ENCODE peak calls at places on chromosome 4, in nine cellular contexts. P is cardiac muscle cell, Z is A549, E is tibial artery, T is sigmoid colon, V is fibroblast of lung, W is left ventricle myocardium inferior, J is body of pancreas, H is adrenal gland. N is an unnamed sample.

GRCh38 chr4:93870876-93871458 is 42.4 kb downstream of the ATOH1 start:
- DNase-seq in J (no peak), Z (no peak), H (no peak), T (no peak), P (no peak), W (no peak), E (no peak), V (no peak), N (no peak)

GRCh38 chr4:76897522-76898384 is at the start of gene SOWAHB:
- DNase-seq in W (no peak), V (no peak), Z (no peak), E (peak; percentile 66), P (peak; percentile 46), J (peak; percentile 91), H (peak; percentile 57), T (no peak), N (peak; percentile 63)

GRCh38 chr4:53932784-53933183 is 131.6 kb downstream of the CHIC2 start:
- DNase-seq in Z (no peak), P (no peak), E (no peak), T (no peak), W (no peak), J (no peak), H (no peak), V (peak; percentile 100), N (no peak)

GRCh38 chr4:158775091-158775651 is 6.3 kb downstream of the FNIP2 start:
- DNase-seq in E (no peak), V (peak; percentile 85), J (no peak), P (no peak), Z (peak; percentile 20), W (no peak), T (no peak), H (no peak), N (no peak)

GRCh38 chr4:101689220-101689619 is 101.3 kb upstream of the BANK1 start:
- DNase-seq in J (no peak), H (no peak), T (no peak), E (no peak), W (no peak), P (no peak), Z (no peak), V (no peak), N (no peak)

GRCh38 chr4:184448828-184449227 is 25.5 kb downstream of the IRF2 start:
- DNase-seq in P (no peak), H (peak; percentile 56), J (peak; percentile 18), V (peak; percentile 62), E (no peak), W (peak; percentile 52), T (peak; percentile 77), Z (no peak), N (peak; percentile 68)

GRCh38 chr4:4388836-4389575 is 2.1 kb downstream of the NSG1 start:
- DNase-seq in V (no peak), E (no peak), T (peak; percentile 24), J (no peak), Z (no peak), P (no peak), H (no peak), W (no peak), N (no peak)

GRCh38 chr4:117610706-117611308 is 423.5 kb upstream of the NDST3 start:
- DNase-seq in P (no peak), J (no peak), H (no peak), T (no peak), Z (no peak), W (no peak), V (no peak), E (no peak), N (no peak)

GRCh38 chr4:147360301-147360700 is 120.6 kb upstream of the EDNRA start:
- DNase-seq in Z (no peak), W (no peak), E (no peak), H (no peak), P (no peak), J (no peak), T (no peak), V (peak; percentile 95), N (no peak)

GRCh38 chr4:56575820-56576429 is 70.3 kb downstream of the ARL9 start:
- DNase-seq in P (peak; percentile 32), V (peak; percentile 40), T (no peak), W (no peak), E (no peak), H (no peak), Z (peak; percentile 29), J (no peak), N (no peak)

GRCh38 chr4:147741190-147741788 is 9.4 kb downstream of the ARHGAP10 start:
- DNase-seq in P (no peak), W (no peak), Z (no peak), J (no peak), E (no peak), H (no peak), V (peak; percentile 91), T (no peak), N (no peak)

GRCh38 chr4:689498-690122 is 659 bp upstream of the SLC49A3 start:
- DNase-seq in P (no peak), V (no peak), Z (no peak), E (no peak), W (no peak), T (no peak), H (no peak), J (no peak), N (peak; percentile 62)
- H3K27ac ChIP-seq in P (no peak overlapping the region), V (no peak overlapping the region), Z (no peak overlapping the region), E (peak overlapping the region; percentile 62), W (peak overlapping the region; percentile 87), T (peak overlapping the region; percentile 73), H (peak overlapping the region; percentile 99), J (peak overlapping the region; percentile 80), N (peak overlapping the region; percentile 80)

GRCh38 chr4:84492737-84493091 is 6.4 kb downstream of the NKX6-1 start:
- DNase-seq in P (no peak), V (no peak), Z (no peak), T (no peak), W (no peak), E (no peak), J (no peak), H (no peak), N (no peak)

GRCh38 chr4:84492290-84492689 is 6.8 kb downstream of the NKX6-1 start:
- DNase-seq in T (no peak), H (no peak), P (no peak), V (no peak), W (no peak), E (no peak), J (no peak), Z (no peak), N (no peak)

GRCh38 chr4:84494518-84494917 is 4.6 kb downstream of the NKX6-1 start:
- DNase-seq in H (no peak), V (no peak), Z (no peak), J (no peak), W (no peak), E (no peak), P (no peak), T (no peak), N (no peak)

GRCh38 chr4:84491420-84491819 is 7.7 kb downstream of the NKX6-1 start:
- DNase-seq in Z (no peak), H (no peak), E (no peak), W (no peak), V (no peak), J (no peak), P (no peak), T (no peak), N (no peak)

DNA sequence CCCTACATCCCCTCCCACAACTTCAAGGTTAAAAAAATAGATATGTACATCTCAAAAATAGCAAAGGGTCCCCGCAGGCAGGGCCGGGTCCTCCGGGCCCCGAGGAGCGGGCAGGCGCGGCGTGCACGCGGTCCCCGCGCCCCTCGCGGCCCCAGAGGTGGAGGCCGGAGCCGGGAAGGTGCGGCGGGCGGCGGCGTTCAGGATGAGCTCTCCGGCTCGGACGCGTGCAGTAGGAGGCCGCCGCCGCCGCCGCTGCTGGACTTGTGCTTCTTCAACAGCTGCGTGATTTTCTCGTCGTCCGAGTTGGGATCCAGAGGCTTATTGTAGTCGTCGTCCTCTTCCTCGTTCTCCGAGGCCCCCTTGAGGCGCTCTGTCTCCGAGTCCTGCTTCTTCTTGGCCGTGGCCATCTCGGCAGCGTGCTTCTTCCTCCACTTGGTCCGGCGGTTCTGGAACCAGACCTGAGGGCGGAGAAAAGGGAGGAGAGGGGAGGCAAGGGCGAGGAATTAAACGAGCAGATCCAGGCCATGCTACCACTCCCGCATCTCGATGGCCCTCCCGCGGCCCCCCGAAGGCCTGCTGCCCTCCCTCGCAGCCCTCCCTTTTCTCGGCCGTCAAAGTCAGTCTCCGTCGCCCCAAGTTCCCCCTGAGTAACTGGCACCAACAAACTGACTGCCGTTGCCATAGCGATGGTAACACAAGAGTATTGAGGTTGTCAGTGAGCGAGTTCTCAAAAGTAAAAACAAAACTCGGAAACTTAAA is 5.8 kb downstream of the NKX6-1 start:
- DNase-seq in P (peak; percentile 64), H (no peak), T (no peak), J (no peak), W (no peak), V (peak; percentile 42), E (no peak), Z (peak; percentile 56), N (no peak)
- TF ChIP-seq CTCF in P (peak; percentile 8), H (no peak), T (no peak), J (no peak), W (no peak), V (no peak), E (no peak), Z (no peak), N (no peak)

DNA sequence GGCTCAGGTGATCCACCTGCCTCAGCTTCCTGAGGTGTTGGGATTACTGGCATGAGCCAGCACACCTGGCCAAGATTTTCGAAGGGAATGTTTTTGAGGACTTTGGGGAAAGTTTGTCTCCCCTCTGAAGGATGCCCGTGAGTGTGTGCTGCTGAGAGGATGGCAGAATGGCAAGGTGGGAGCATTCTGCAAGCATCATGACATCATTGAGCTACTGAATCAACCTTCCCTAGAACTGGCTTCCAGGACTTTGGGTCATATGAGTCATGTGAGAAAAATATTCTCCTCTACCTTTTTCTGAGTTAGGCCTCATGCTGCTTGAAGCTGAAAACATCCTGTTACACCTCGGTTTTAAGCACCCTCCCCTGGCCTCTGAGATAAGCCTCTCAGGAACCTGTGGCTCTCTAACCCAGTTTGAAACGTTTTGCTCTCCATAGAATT is 31.0 kb downstream of the TMEM131L start:
- DNase-seq in J (no peak), E (no peak), V (peak; percentile 64), W (no peak), Z (peak; percentile 3), T (no peak), H (no peak), P (peak; percentile 42), N (no peak)
- H3K4me1 ChIP-seq in J (peaks cover 35% of the 10 kb centered on the region), E (peaks cover 39% of the 10 kb centered on the region), V (peaks cover 14% of the 10 kb centered on the region), W (peaks cover 58% of the 10 kb centered on the region), Z (peaks cover 2% of the 10 kb centered on the region), T (peaks cover 21% of the 10 kb centered on the region), H (no peaks in the 10 kb centered on the region), P (peaks cover 19% of the 10 kb centered on the region), N (peaks cover 12% of the 10 kb centered on the region)

DNA sequence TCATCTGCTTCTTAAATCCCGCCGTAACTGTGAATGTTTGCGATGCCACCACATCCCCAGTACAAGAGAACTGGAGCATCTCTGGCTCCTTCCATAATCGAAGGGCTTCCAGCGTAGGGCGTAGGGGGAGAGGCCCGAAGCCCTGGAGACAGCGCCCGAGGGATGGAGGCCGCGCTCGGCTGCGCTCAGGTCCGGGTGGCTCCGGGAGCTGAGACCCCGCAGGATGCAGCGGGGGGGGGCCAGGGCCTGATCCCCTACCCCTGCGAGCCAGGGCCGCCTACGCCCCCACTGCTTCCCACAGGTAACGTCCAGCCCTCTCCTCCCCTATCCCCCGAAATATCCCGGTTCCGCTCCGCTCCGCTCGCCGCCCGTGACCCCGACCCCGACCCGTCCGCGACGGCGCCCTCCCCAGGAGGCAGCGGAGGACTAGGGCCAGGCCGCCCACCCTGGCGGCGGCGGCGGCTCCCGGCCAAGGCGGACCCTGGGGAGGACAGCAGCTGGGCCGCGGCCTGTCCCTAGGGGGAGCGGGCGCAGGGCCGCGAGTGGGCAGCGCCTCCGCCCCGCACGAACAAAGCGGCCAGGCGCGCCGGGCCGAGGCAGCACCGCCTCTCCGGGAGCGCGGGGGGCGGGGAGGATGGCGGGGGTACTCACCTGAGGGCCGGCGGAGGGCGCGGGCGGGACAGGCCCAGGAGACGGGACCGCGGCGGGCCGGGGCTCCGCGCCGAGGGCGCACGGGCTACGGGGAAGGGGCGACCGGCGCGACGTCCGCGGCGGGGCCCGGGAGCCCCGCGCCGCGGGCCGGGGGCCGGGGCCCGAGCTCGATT is 720 bp downstream of the WDFY3 start:
- DNase-seq in P (peak; percentile 74), J (peak; percentile 41), T (peak; percentile 67), V (peak; percentile 47), Z (peak; percentile 31), H (peak; percentile 73), W (peak; percentile 48), E (peak; percentile 70), N (peak; percentile 46)
- H3K27ac ChIP-seq in P (peak overlapping the region; percentile 94), J (peak overlapping the region; percentile 90), T (peak overlapping the region; percentile 93), V (peak overlapping the region; percentile 89), Z (peak overlapping the region; percentile 92), H (peak overlapping the region; percentile 93), W (peak overlapping the region; percentile 94), E (peak overlapping the region; percentile 92), N (peak overlapping the region; percentile 97)

N was measured in heart left ventricle.